ENCODE peak calls at places on chromosomes 3 and 15, in four cellular contexts. F is HCT116; C is cardiac muscle cell; P is CD8-positive, alpha-beta T cell. I is an unnamed sample.

GRCh38 chr15:65132841-65133549 is 613 bp downstream of the PDCD7 start:
- DNase-seq in F (no peak), C (peak; percentile 69), P (peak; percentile 2), I (peak; percentile 76)

GRCh38 chr3:189841474-189842205 is 210.5 kb downstream of the TP63 start:
- DNase-seq in F (no peak), C (no peak), P (no peak), I (no peak)

GRCh38 chr3:153195480-153195879 is 33.5 kb downstream of the RAP2B start:
- DNase-seq in F (no peak), C (no peak), P (no peak), I (no peak)

GRCh38 chr3:63940389-63940757 is 28.2 kb upstream of the SCAANT1 start:
- DNase-seq in F (no peak), C (no peak), P (no peak), I (no peak)

GRCh38 chr3:101848326-101848725 is 988 bp upstream of the NFKBIZ start:
- DNase-seq in F (no peak), C (no peak), P (no peak), I (no peak)

GRCh38 chr3:85592256-85592655 is 633.5 kb downstream of the CADM2 start:
- DNase-seq in F (no peak), C (no peak), P (no peak), I (no peak)

GRCh38 chr3:12193485-12194165 is 34.9 kb upstream of the TIMP4 start:
- DNase-seq in F (peak; percentile 90), C (no peak), P (no peak), I (no peak)

GRCh38 chr15:33700695-33701303 is 267.5 kb upstream of the CHRM5 start:
- DNase-seq in F (peak; percentile 67), C (peak; percentile 79), P (peak; percentile 28), I (peak; percentile 89)

GRCh38 chr15:98790270-98790669 is 141.9 kb downstream of the IGF1R start:
- DNase-seq in F (no peak), C (no peak), P (no peak), I (no peak)

GRCh38 chr3:146414010-146414409 is 55.4 kb downstream of the PLSCR2 start:
- DNase-seq in F (no peak), C (no peak), P (no peak), I (no peak)
- H3K27ac ChIP-seq in F (no peak overlapping the region), C (no peak overlapping the region), P (no peak overlapping the region), I (no peak overlapping the region)

GRCh38 chr3:147397911-147398809 is 8.2 kb downstream of the ZIC4 start:
- DNase-seq in F (no peak), C (no peak), P (no peak), I (no peak)
- H3K4me3 ChIP-seq in F (no peak overlapping the region), C (no peak overlapping the region), P (no peak overlapping the region), I (no peak overlapping the region)

DNA sequence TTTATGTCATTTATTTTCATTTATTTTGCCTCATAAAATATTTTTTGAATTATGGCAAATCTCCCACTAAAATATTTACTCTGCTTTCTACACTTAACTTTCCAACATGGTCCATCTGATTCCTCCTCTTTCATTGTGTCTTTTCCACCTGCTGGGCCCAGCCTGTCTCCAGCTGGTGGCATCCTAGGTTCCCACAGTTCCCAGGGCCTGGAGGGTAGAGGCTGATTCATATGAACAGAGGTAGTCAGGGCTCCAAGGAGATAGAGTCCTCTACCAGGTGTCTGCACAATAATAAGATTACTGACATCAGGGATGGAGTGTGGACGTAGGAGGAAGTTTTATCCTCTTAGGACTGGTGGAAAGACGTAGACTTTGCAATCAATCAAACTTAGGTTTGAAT is 14.3 kb downstream of the ZBTB38 start:
- DNase-seq in F (no peak), C (no peak), P (no peak), I (no peak)
- H3K27ac ChIP-seq in F (no peak overlapping the region), C (no peak overlapping the region), P (no peak overlapping the region), I (no peak overlapping the region)

DNA sequence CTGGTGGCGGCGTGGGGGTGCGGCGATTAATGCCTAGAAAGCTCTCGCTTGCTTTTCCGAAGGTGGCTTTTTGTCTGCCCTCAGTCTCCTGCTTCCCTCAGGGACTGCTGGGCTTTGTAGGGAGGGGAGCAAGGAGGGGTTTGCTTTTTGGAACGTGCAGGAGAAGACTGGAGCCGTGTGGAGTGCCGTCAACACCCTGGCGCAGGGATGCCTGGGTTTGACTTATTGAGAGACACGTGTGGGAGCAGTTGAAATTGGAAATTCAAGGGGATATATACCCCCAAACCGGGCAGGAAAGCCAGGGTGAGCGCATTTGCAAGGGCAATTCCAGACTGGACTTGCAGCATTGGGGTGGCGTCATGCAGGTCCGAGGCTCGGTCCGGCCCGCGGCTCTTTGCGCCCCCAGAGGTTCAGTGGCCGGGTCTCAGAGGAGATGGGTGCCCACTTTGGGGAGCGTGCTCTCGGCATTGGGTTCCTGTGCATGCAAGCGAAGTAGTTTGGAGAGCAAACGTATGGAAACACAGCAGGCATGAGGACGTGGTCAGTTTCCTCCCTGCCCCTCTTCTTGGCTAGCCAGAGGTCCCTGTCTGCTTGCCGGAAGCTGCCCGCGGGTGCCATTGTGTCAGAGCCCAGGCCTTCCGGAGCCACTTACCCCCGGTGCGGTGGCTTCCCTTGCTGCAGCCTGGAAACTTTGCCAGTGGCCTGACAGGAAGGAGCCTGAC is 2.2 kb downstream of the EPHB1 start:
- DNase-seq in F (no peak), C (no peak), P (no peak), I (no peak)
- H3K4me3 ChIP-seq in F (no peak overlapping the region), C (peak overlapping the region; percentile 43), P (no peak overlapping the region), I (no peak overlapping the region)

GRCh38 chr3:25787689-25788088 is 2.2 kb upstream of the OXSM start:
- DNase-seq in F (no peak), C (no peak), P (no peak), I (no peak)

GRCh38 chr3:25789209-25789595 is 688 bp upstream of the OXSM start:
- DNase-seq in F (no peak), C (no peak), P (no peak), I (no peak)

GRCh38 chr3:25784971-25785370 is 1.7 kb upstream of the NGLY1 start:
- DNase-seq in F (no peak), C (no peak), P (no peak), I (no peak)

GRCh38 chr3:25785826-25786225 is 2.6 kb upstream of the NGLY1 start:
- DNase-seq in F (no peak), C (no peak), P (no peak), I (no peak)

DNA sequence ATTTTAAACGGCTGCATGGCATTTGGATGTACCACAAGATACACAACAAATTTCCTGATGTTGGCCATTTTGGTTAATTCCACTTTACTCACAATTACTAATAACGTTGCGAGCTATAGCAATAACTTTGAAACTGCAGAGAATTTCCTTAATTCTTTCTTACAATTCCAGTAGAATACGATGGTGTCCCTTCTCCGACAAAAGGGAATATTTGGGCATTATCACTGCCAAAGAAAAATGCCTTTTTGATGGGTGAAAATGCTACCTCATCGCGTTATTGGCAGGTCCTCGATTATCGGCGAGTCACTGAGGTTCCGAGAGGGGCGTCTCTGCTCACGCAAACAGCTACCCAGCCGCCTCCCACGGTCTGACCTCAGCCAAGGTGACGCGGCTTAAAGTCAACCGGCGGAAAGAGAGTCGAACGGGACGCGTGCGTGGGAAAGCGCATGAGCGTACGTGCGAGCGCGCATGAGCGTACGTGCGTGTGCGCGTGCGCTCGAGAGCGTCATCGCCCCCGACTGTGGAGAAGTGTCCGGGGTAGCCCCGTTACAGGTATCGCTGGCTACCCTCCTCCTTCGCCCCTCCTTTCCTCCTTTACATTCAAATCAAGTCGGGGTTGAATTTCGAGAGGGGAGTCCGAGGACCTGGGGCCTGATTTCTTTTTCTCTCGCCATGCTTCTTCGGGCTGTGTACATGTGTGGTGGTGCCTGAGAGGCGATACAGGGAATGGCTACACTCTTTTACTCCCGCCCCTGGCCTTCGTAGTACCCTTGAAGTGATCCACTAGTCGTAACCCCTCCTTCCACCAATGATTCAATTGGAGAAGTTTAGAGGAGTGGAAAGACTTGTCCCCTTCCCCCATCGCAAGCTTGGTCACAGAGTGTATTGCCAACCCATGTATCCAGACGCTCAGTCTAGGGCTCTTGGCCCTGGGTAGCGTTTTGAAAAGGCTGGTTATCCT is at the start of gene OXSM:
- DNase-seq in F (peak; percentile 87), C (peak; percentile 94), P (peak; percentile 83), I (peak; percentile 99)
- H3K27ac ChIP-seq in F (peak within 1 kb of the TSS; percentile 64), C (peak within 1 kb of the TSS; percentile 94), P (peak within 1 kb of the TSS; percentile 85), I (peak within 1 kb of the TSS; percentile 86)